ENCODE peak calls at places on chromosomes 3 and 15, in ten cellular contexts. Y is A549, N is fibroblast of villous mesenchyme, B is colonic mucosa, H is epithelial cell of esophagus, U is lung, A is tibial nerve, K is cardiac muscle cell, D is astrocyte of the spinal cord, V is neural crest cell. E is an unnamed sample.

GRCh38 chr3:16433701-16434151 is 79.8 kb downstream of the RFTN1 start:
- DNase-seq in V (no peak), N (no peak), A (no peak), Y (no peak), U (no peak), D (no peak), B (no peak), K (no peak), H (no peak), E (no peak)

GRCh38 chr3:120693439-120694172 is 11.6 kb upstream of the HGD start:
- DNase-seq in K (peak), H (peak), N (peak), B (no peak), V (no peak), Y (no peak), A (no peak), D (peak), U (no peak), E (no peak)

GRCh38 chr3:129031476-129032215 is 28.9 kb upstream of the GP9 start:
- DNase-seq in K (no peak), V (no peak), Y (no peak), U (no peak), A (no peak), H (no peak), D (no peak), N (no peak), B (no peak), E (no peak)

GRCh38 chr3:185423178-185423577 is 60.2 kb downstream of the MAP3K13 start:
- DNase-seq in B (peak), U (no peak), N (peak), A (no peak), K (peak), H (peak), Y (peak), D (no peak), V (no peak), E (no peak)

GRCh38 chr15:89051875-89052274 is 36.4 kb upstream of the ABHD2 start:
- DNase-seq in K (peak), U (no peak), H (no peak), N (peak), V (no peak), D (peak), A (no peak), Y (no peak), B (no peak), E (no peak)

GRCh38 chr15:53535886-53536285 is 223.6 kb downstream of the WDR72 start:
- DNase-seq in U (no peak), N (no peak), B (no peak), K (no peak), A (no peak), H (no peak), D (peak), Y (no peak), V (no peak), E (no peak)

GRCh38 chr15:52466716-52467115 is 62.0 kb downstream of the MYO5A start:
- DNase-seq in D (no peak), A (no peak), V (no peak), B (no peak), K (no peak), Y (no peak), H (no peak), N (no peak), U (no peak), E (no peak)

GRCh38 chr3:49769926-49770325 is 16.4 kb downstream of the IP6K1 start:
- DNase-seq in Y (no peak), D (no peak), H (no peak), B (no peak), A (no peak), U (no peak), K (no peak), N (no peak), V (no peak), E (no peak)

GRCh38 chr3:71304684-71305083 is 278.8 kb downstream of the FOXP1 start:
- DNase-seq in V (no peak), B (no peak), D (peak), K (peak), N (peak), U (no peak), A (no peak), Y (no peak), H (peak), E (no peak)

GRCh38 chr3:195895078-195895899 is 13.1 kb downstream of the TNK2 start:
- DNase-seq in B (peak), K (no peak), D (no peak), H (peak), V (peak), Y (peak), N (no peak), U (no peak), A (no peak), E (no peak)

GRCh38 chr3:122918576-122919290 is 108.8 kb downstream of the SEMA5B start:
- DNase-seq in D (no peak), V (no peak), A (no peak), N (peak), H (peak), B (no peak), Y (no peak), U (no peak), K (peak), E (no peak)

GRCh38 chr15:65032823-65033537 is 3.5 kb upstream of the MTFMT start:
- DNase-seq in V (peak), H (peak), B (peak), A (no peak), N (peak), D (peak), U (peak), K (peak), Y (peak), E (no peak)

GRCh38 chr15:68552773-68553172 is 26.0 kb upstream of the CORO2B start:
- DNase-seq in H (peak), K (no peak), V (no peak), B (peak), A (no peak), D (peak), Y (no peak), U (peak), N (no peak), E (peak)

GRCh38 chr15:84887928-84888327 is 3.5 kb downstream of the SLC28A1 start:
- DNase-seq in V (no peak), H (no peak), Y (no peak), A (no peak), U (no peak), K (no peak), B (no peak), N (no peak), D (no peak), E (no peak)

GRCh38 chr15:71115567-71116351 is 488 bp downstream of the THSD4 start:
- DNase-seq in V (peak), Y (peak), N (peak), U (peak), D (peak), K (peak), B (peak), H (peak), A (peak), E (peak)

GRCh38 chr15:79035111-79035601 is 55.4 kb downstream of the RASGRF1 start:
- DNase-seq in K (no peak), U (no peak), A (no peak), B (no peak), D (no peak), H (peak), Y (no peak), N (no peak), V (no peak), E (no peak)

GRCh38 chr15:55742498-55742926 is 440 bp downstream of the PRTG start:
- DNase-seq in A (no peak), K (peak), N (peak), B (peak), U (peak), H (peak), D (no peak), Y (peak), V (no peak), E (no peak)

GRCh38 chr3:3366391-3366790 is 186.9 kb upstream of the CRBN start:
- DNase-seq in D (no peak), B (no peak), U (no peak), N (no peak), H (no peak), V (no peak), Y (no peak), K (no peak), A (no peak), E (no peak)

GRCh38 chr3:175103298-175103697 is 244.2 kb downstream of the NAALADL2 start:
- DNase-seq in Y (no peak), H (no peak), A (no peak), V (no peak), B (no peak), N (no peak), D (no peak), K (no peak), U (no peak), E (no peak)

GRCh38 chr3:156816091-156816793 is 9.9 kb upstream of the LEKR1 start:
- DNase-seq in K (peak), H (no peak), Y (no peak), N (peak), V (peak), D (peak), U (peak), B (peak), A (no peak), E (peak)

GRCh38 chr3:187746479-187747335 is 1.4 kb upstream of the BCL6 start:
- DNase-seq in Y (no peak), H (peak), D (peak), V (no peak), B (no peak), K (peak), U (no peak), A (no peak), N (peak), E (no peak)

GRCh38 chr3:17054944-17055343 is 170.2 kb downstream of the PLCL2 start:
- DNase-seq in D (no peak), N (no peak), H (no peak), B (no peak), V (no peak), U (no peak), Y (no peak), A (no peak), K (no peak), E (no peak)

GRCh38 chr3:17140670-17141505 is 256.1 kb downstream of the PLCL2 start:
- DNase-seq in D (no peak), A (peak), N (no peak), U (no peak), B (no peak), H (no peak), Y (no peak), V (no peak), K (peak), E (no peak)

GRCh38 chr3:189652042-189652441 is 20.9 kb downstream of the TP63 start:
- DNase-seq in D (no peak), U (no peak), A (no peak), V (peak), Y (no peak), N (peak), K (peak), B (peak), H (peak), E (no peak)
- TF ChIP-seq CTCF in D (peak), U (no peak), A (no peak), V (peak), Y (no peak), N (peak), K (peak), B (peak), H (peak), E (peak)

GRCh38 chr3:34377961-34378360 is 579.5 kb downstream of the PDCD6IP start:
- DNase-seq in K (no peak), Y (no peak), A (no peak), D (no peak), V (no peak), B (peak), N (no peak), H (no peak), U (no peak), E (no peak)

GRCh38 chr3:34376691-34377090 is 578.3 kb downstream of the PDCD6IP start:
- DNase-seq in N (no peak), K (no peak), B (no peak), A (no peak), H (no peak), V (no peak), D (no peak), U (no peak), Y (no peak), E (no peak)

GRCh38 chr3:34374521-34374920 is 576.1 kb downstream of the PDCD6IP start:
- DNase-seq in Y (no peak), K (no peak), D (no peak), B (no peak), N (no peak), A (no peak), V (no peak), H (no peak), U (no peak), E (no peak)
- TF ChIP-seq CTCF in Y (no peak), K (no peak), D (no peak), B (no peak), N (no peak), A (no peak), V (no peak), H (no peak), U (no peak), E (no peak)

DNA sequence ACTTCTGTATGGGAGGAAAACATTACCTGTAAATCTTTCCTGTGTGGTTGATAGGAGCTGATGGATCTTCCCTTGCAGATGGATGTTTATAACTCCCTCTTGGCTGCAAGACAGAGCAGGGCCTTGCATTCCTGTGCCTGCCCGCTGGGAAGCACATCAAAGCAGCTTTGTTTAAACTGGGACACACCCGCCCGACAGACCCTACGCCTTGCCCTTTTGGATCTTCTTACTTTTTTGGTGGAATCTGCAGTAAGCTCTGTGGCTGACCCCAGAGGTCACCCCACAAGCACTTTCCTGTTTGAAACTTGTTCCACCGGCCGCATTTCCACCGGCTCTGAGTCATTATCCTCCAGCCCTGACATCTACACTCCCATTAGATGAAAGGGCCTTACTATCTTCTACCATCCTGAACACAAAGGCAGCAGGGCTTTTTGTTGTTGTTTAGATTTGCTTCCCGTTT is 244.1 kb upstream of the STT3B start:
- DNase-seq in A (peak), V (peak), Y (peak), N (peak), B (peak), D (peak), K (peak), U (no peak), H (peak), E (peak)
- TF ChIP-seq CTCF in A (no peak), V (no peak), Y (no peak), N (no peak), B (no peak), D (no peak), K (no peak), U (no peak), H (no peak), E (no peak)

GRCh38 chr3:60202052-60202753 is 1049.0 kb downstream of the FHIT start:
- DNase-seq in Y (no peak), U (no peak), V (no peak), B (no peak), A (no peak), D (no peak), N (no peak), H (no peak), K (no peak), E (no peak)
- TF ChIP-seq CTCF in Y (no peak), U (no peak), V (no peak), B (no peak), A (no peak), D (no peak), N (no peak), H (no peak), K (no peak), E (no peak)

DNA sequence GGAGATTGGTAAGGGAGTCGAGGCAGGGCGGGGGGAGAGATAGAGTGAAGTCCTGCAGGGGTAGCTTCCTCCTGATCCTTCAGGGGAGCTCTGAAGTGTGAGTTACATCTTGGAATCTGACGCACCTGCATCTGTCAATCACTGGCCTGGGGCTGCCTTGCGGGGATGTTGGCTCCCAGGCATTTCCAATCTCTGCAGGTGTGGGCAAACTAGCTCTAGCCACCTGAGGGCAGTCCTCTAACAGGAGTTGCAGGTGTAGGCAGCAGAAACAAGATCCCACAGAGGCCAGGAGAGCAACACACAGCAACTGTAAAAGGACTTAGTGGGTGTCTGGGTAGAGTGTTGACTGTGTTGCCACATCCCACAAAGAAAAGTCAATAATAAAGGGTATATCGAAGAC is 63.6 kb downstream of the ZNF621 start:
- DNase-seq in Y (no peak), B (no peak), V (no peak), U (no peak), H (peak), K (no peak), D (no peak), N (no peak), A (no peak), E (no peak)
- TF ChIP-seq CTCF in Y (no peak), B (no peak), V (no peak), U (no peak), H (peak), K (no peak), D (no peak), N (no peak), A (no peak), E (no peak)